ENCODE peak calls at places on chromosome X, in eight cellular contexts. M, P, O, D, X, K, T and W are unnamed samples.

GRCh38 chrX:40298569-40298968 is 200.8 kb upstream of the BCOR start:
- DNase-seq in M (no peak), P (no peak), O (no peak), D (no peak), X (no peak), K (no peak), T (no peak), W (no peak)

GRCh38 chrX:46611658-46612362 is 38.2 kb downstream of the CHST7 start:
- DNase-seq in M (no peak), P (no peak), O (no peak), D (no peak), X (no peak), K (no peak), T (no peak), W (no peak)

GRCh38 chrX:69319376-69319775 is 154.1 kb upstream of the PJA1 start:
- DNase-seq in M (no peak), P (no peak), O (no peak), D (no peak), X (no peak), K (no peak), T (no peak), W (no peak)

GRCh38 chrX:18893536-18893935 is 90.4 kb downstream of the PHKA2 start:
- DNase-seq in M (no peak), P (no peak), O (no peak), D (no peak), X (no peak), K (no peak), T (no peak), W (no peak)

GRCh38 chrX:94744786-94745185 is 1070.8 kb downstream of the FAM133A start:
- DNase-seq in M (no peak), P (no peak), O (no peak), D (no peak), X (no peak), K (no peak), T (no peak), W (no peak)

GRCh38 chrX:155966876-155967275 is 30.6 kb upstream of the IL9R start:
- DNase-seq in M (peak), P (peak), O (peak), D (peak), X (no peak), K (no peak), T (peak), W (no peak)

GRCh38 chrX:69297521-69297920 is 132.3 kb upstream of the PJA1 start:
- DNase-seq in M (no peak), P (no peak), O (no peak), D (no peak), X (no peak), K (no peak), T (no peak), W (no peak)

GRCh38 chrX:10280061-10280460 is 123.3 kb downstream of the CLCN4 start:
- DNase-seq in M (no peak), P (no peak), O (no peak), D (no peak), X (no peak), K (no peak), T (peak), W (no peak)

GRCh38 chrX:100994352-100995281 is 25.1 kb downstream of the ARL13A start:
- DNase-seq in M (peak), P (peak), O (peak), D (peak), X (peak), K (peak), T (no peak), W (peak)

GRCh38 chrX:47278684-47279083 is 45.9 kb downstream of the USP11 start:
- DNase-seq in M (peak), P (no peak), O (peak), D (no peak), X (peak), K (peak), T (no peak), W (peak)

GRCh38 chrX:9595131-9595530 is 130.3 kb downstream of the TBL1X start:
- DNase-seq in M (no peak), P (no peak), O (no peak), D (no peak), X (peak), K (peak), T (no peak), W (peak)

GRCh38 chrX:95058815-95059214 is 1384.8 kb downstream of the FAM133A start:
- DNase-seq in M (peak), P (no peak), O (peak), D (no peak), X (peak), K (peak), T (no peak), W (peak)

GRCh38 chrX:38770152-38770551 is 31.1 kb upstream of the MID1IP1 start:
- DNase-seq in M (no peak), P (no peak), O (no peak), D (peak), X (no peak), K (no peak), T (no peak), W (no peak)

GRCh38 chrX:123525131-123525725 is 207.6 kb downstream of the THOC2 start:
- DNase-seq in M (no peak), P (no peak), O (no peak), D (no peak), X (no peak), K (peak), T (no peak), W (no peak)

GRCh38 chrX:109826954-109827708 is 94.1 kb upstream of the ACSL4 start:
- DNase-seq in M (peak), P (no peak), O (peak), D (no peak), X (peak), K (peak), T (no peak), W (peak)

GRCh38 chrX:130716822-130717405 is 186.1 kb downstream of the ENOX2 start:
- DNase-seq in M (no peak), P (no peak), O (no peak), D (no peak), X (peak), K (peak), T (no peak), W (peak)

GRCh38 chrX:3609800-3610199 is 103.6 kb downstream of the PRKX start:
- DNase-seq in M (peak), P (no peak), O (peak), D (no peak), X (peak), K (peak), T (no peak), W (peak)

GRCh38 chrX:149871940-149872339 is 9.0 kb upstream of the MAGEA8 start:
- DNase-seq in M (no peak), P (peak), O (peak), D (peak), X (no peak), K (peak), T (peak), W (no peak)

GRCh38 chrX:108298165-108298602 is 140.0 kb downstream of the COL4A6 start:
- DNase-seq in M (no peak), P (no peak), O (no peak), D (no peak), X (no peak), K (no peak), T (peak), W (no peak)

GRCh38 chrX:19774905-19775304 is 112.5 kb downstream of the SH3KBP1 start:
- DNase-seq in M (no peak), P (no peak), O (no peak), D (no peak), X (no peak), K (no peak), T (no peak), W (no peak)

GRCh38 chrX:32673193-32673592 is 538.2 kb downstream of the DMD start:
- DNase-seq in M (no peak), P (no peak), O (peak), D (no peak), X (no peak), K (no peak), T (no peak), W (no peak)
- TF ChIP-seq CTCF in M (no peak), P (no peak), O (no peak), D (no peak), X (no peak), K (no peak), T (no peak), W (no peak)

GRCh38 chrX:106995678-106996077 is 4.3 kb downstream of the MORC4 start:
- DNase-seq in M (no peak), P (no peak), O (no peak), D (no peak), X (no peak), K (no peak), T (no peak), W (no peak)

GRCh38 chrX:106999002-106999975 is 723 bp downstream of the MORC4 start:
- DNase-seq in M (peak), P (peak), O (peak), D (no peak), X (peak), K (peak), T (peak), W (peak)

GRCh38 chrX:107000013-107000515 is at the start of gene MORC4:
- DNase-seq in M (peak), P (no peak), O (peak), D (peak), X (peak), K (peak), T (peak), W (peak)

GRCh38 chrX:106997611-106998010 is 2.4 kb downstream of the MORC4 start:
- DNase-seq in M (no peak), P (no peak), O (no peak), D (no peak), X (no peak), K (no peak), T (no peak), W (no peak)
- TF ChIP-seq CTCF in M (no peak), P (no peak), O (no peak), D (no peak), X (no peak), K (no peak), T (no peak), W (no peak)

GRCh38 chrX:104668550-104668949 is 102.6 kb downstream of the IL1RAPL2 start:
- DNase-seq in M (no peak), P (no peak), O (peak), D (no peak), X (no peak), K (peak), T (no peak), W (no peak)
- TF ChIP-seq CTCF in M (no peak), P (no peak), O (no peak), D (no peak), X (no peak), K (peak), T (no peak), W (no peak)

GRCh38 chrX:151753313-151754041 is 18.9 kb downstream of the CNGA2 start:
- DNase-seq in M (no peak), P (peak), O (peak), D (peak), X (peak), K (peak), T (peak), W (peak)
- TF ChIP-seq CTCF in M (no peak), P (peak), O (peak), D (peak), X (peak), K (peak), T (peak), W (peak)

GRCh38 chrX:119482041-119482440 is 13.8 kb downstream of the SLC25A5 start:
- DNase-seq in M (no peak), P (no peak), O (no peak), D (no peak), X (no peak), K (no peak), T (no peak), W (no peak)

GRCh38 chrX:119486745-119487144 is 18.5 kb downstream of the SLC25A5 start:
- DNase-seq in M (no peak), P (no peak), O (no peak), D (no peak), X (no peak), K (no peak), T (no peak), W (no peak)

GRCh38 chrX:119481218-119481875 is 13.1 kb downstream of the SLC25A5 start:
- DNase-seq in M (no peak), P (no peak), O (peak), D (no peak), X (no peak), K (no peak), T (no peak), W (no peak)

GRCh38 chrX:119479845-119480244 is 11.6 kb downstream of the SLC25A5 start:
- DNase-seq in M (no peak), P (no peak), O (no peak), D (no peak), X (no peak), K (no peak), T (no peak), W (no peak)

DNA sequence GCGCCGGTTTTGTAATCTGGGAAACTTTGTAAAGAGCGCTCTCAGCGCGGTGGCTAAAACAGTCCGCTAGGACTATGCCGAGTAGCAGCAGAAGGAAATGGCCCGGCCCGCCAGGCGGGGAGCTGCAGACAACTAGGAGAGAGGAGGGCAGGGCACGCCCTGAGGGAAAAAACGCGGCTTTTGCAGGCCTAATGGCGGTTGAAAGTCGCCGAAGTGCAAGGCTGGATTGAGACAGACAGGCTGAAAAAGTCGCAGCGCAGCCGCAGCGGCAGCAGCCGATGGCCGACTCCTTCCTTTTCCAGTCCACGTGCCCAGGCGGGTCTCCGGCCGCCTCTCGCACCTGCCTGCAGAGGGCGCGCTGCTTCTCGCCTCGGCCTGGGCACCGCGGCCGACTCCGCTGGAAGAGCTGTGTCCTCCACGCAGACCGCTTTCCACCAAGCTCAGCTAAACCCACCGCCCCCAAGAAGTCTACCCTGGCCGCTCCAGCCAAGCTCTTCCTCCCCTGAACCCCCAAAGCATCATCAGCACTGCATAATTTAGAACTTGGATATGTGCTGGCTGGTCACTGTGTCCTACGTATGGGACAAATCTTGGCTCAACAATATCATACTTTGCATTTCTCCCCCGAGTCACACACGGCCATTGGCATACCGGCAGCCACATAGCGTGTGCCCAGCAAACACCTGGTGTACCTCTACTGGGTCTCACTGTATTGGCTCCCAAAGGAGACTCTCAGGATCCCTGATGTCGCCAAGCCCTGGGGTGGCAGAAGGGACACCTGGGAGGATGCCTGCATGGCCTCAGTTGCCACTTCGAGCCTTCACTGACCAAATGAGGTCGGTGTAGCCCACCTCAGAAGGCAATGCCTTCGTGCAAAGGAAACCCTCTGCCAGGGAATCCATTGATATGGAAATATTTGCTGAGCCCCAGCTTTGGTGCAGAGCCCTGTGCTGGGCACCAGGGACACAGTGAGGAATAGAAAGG is 14.5 kb downstream of the SLC25A5 start:
- DNase-seq in M (peak), P (peak), O (peak), D (peak), X (peak), K (peak), T (peak), W (peak)
- TF ChIP-seq CTCF in M (peak), P (peak), O (peak), D (peak), X (peak), K (peak), T (peak), W (peak)

DNA sequence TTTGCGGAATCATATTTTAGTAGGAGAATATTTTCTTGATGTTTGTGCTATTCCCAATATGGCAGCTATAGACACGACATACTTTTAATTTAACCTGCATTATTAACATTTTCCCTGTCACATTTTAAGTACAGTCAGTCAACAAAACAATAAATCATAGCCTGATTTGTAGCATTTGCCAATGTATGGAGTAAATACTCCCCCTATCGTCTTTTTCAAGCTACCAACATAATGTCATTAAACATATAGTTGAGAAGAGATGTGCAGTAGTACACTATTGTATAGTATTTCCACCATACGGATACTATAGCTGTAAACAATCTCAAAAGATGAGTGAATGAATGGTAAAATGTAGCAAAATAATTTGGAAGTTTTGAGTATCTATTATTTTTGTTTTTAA is 303.7 kb upstream of the MAGEB2 start:
- DNase-seq in M (no peak), P (no peak), O (peak), D (no peak), X (peak), K (no peak), T (no peak), W (no peak)
- TF ChIP-seq CTCF in M (peak), P (no peak), O (peak), D (no peak), X (peak), K (no peak), T (no peak), W (no peak)

GRCh38 chrX:12950851-12951589 is 23.9 kb upstream of the TMSB4X start:
- DNase-seq in M (no peak), P (peak), O (peak), D (peak), X (no peak), K (no peak), T (peak), W (no peak)
- TF ChIP-seq CTCF in M (peak), P (peak), O (peak), D (peak), X (peak), K (no peak), T (no peak), W (no peak)

GRCh38 chrX:120450163-120450562 is 18.9 kb downstream of the LAMP2 start:
- DNase-seq in M (no peak), P (no peak), O (peak), D (no peak), X (peak), K (no peak), T (no peak), W (peak)
- TF ChIP-seq CTCF in M (peak), P (no peak), O (peak), D (peak), X (no peak), K (no peak), T (peak), W (peak)